ENCODE peak calls at places on chromosome 18, in four cellular contexts. One of them, this sample, is unnamed.
A peak's percentile ranks its signal among the peaks of the same experiment; 100 is the strongest.

GRCh38 chr18:80198994-80199748 is 48.1 kb downstream of the PARD6G start:
- DNase-seq in HCT116: no peak
- DNase-seq in upper lobe of right lung: no peak
- DNase-seq in neural progenitor cell: no peak
- DNase-seq in this sample: no peak

GRCh38 chr18:70469916-70470315 is 181.1 kb downstream of the SOCS6 start:
- DNase-seq in HCT116: no peak
- DNase-seq in upper lobe of right lung: no peak
- DNase-seq in neural progenitor cell: peak; percentile 8
- DNase-seq in this sample: no peak

GRCh38 chr18:24300703-24301102 is 96.9 kb downstream of the OSBPL1A start:
- DNase-seq in HCT116: no peak
- DNase-seq in upper lobe of right lung: no peak
- DNase-seq in neural progenitor cell: no peak
- DNase-seq in this sample: no peak

GRCh38 chr18:50715919-50716318 is 103.9 kb downstream of the MRO start:
- DNase-seq in HCT116: no peak
- DNase-seq in upper lobe of right lung: no peak
- DNase-seq in neural progenitor cell: no peak
- DNase-seq in this sample: no peak

GRCh38 chr18:12377556-12378553 is 828 bp upstream of the AFG3L2 start:
- DNase-seq in HCT116: no peak
- DNase-seq in upper lobe of right lung: no peak
- DNase-seq in neural progenitor cell: peak; percentile 41
- DNase-seq in this sample: no peak

GRCh38 chr18:13159579-13159978 is 59.0 kb upstream of the LDLRAD4 start:
- DNase-seq in HCT116: peak; percentile 44
- DNase-seq in upper lobe of right lung: no peak
- DNase-seq in neural progenitor cell: peak; percentile 77
- DNase-seq in this sample: peak; percentile 41

GRCh38 chr18:79151191-79151590 is 82.0 kb downstream of the ATP9B start:
- DNase-seq in HCT116: no peak
- DNase-seq in upper lobe of right lung: no peak
- DNase-seq in neural progenitor cell: no peak
- DNase-seq in this sample: no peak

GRCh38 chr18:42545825-42546224 is 569.7 kb downstream of the RIT2 start:
- DNase-seq in HCT116: no peak
- DNase-seq in upper lobe of right lung: no peak
- DNase-seq in neural progenitor cell: no peak
- DNase-seq in this sample: no peak

GRCh38 chr18:79442508-79443221 is 46.9 kb downstream of the NFATC1 start:
- DNase-seq in HCT116: no peak
- DNase-seq in upper lobe of right lung: no peak
- DNase-seq in neural progenitor cell: no peak
- DNase-seq in this sample: no peak

GRCh38 chr18:51195086-51195601 is 2.3 kb downstream of the MEX3C start:
- DNase-seq in HCT116: no peak
- DNase-seq in upper lobe of right lung: no peak
- DNase-seq in neural progenitor cell: peak; percentile 8
- DNase-seq in this sample: no peak

GRCh38 chr18:32310119-32310518 is 120.3 kb downstream of the MEP1B start:
- DNase-seq in HCT116: no peak
- DNase-seq in upper lobe of right lung: no peak
- DNase-seq in neural progenitor cell: no peak
- DNase-seq in this sample: peak; percentile 61

DNA sequence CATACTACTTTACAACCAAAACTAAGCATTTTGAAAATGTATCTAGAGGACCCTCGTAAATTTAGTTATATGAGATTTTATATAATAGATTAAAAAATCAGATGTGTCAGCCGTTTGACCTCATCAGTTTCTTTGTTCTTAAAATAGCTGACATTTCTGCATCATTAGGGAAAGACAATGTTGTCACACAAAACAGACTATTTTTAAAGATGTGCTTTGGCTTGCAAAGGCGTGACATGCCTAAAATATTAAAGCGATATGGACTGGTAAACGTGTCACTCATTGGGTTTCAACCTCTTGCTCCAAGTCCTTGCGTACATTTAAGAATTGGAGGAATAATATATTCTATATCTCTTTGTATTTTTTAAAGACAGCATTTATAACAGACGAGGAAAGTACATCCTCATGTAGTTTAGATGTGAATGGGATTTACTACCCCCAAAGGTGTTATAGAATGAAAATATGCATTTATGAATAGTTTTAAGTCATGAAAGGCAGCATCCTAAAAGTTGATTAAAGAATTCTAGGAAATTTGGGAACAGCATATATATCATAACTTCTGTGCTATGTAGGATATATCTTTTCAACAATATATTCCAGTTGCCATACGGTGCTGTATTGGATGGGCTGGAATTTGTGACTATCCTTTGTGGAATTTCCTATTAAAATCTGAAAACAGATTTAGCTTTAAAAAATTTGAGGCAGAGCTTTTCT is 3.8 kb downstream of the MYL12A start:
- DNase-seq in HCT116: no peak
- DNase-seq in upper lobe of right lung: no peak
- DNase-seq in neural progenitor cell: no peak
- DNase-seq in this sample: no peak
- H3K4me3 ChIP-seq in HCT116: no peak overlapping the region
- H3K4me3 ChIP-seq in upper lobe of right lung: peak overlapping the region; percentile 81
- H3K4me3 ChIP-seq in neural progenitor cell: no peak overlapping the region
- H3K4me3 ChIP-seq in this sample: no peak overlapping the region

GRCh38 chr18:6414723-6415362 is at the start of gene L3MBTL4:
- DNase-seq in HCT116: no peak
- DNase-seq in upper lobe of right lung: peak; percentile 89
- DNase-seq in neural progenitor cell: peak; percentile 53
- DNase-seq in this sample: no peak
- H3K27me3 ChIP-seq in HCT116: no peaks in the 10 kb centered on the region
- H3K27me3 ChIP-seq in upper lobe of right lung: no peaks in the 10 kb centered on the region
- H3K27me3 ChIP-seq in neural progenitor cell: peaks cover 64% of the 10 kb centered on the region
- H3K27me3 ChIP-seq in this sample: peaks cover 20% of the 10 kb centered on the region

GRCh38 chr18:46343456-46343855 is 239.3 kb downstream of the HAUS1 start:
- DNase-seq in HCT116: no peak
- DNase-seq in upper lobe of right lung: peak; percentile 13
- DNase-seq in neural progenitor cell: no peak
- DNase-seq in this sample: no peak
- H3K27ac ChIP-seq in HCT116: no peak overlapping the region
- H3K27ac ChIP-seq in upper lobe of right lung: peak overlapping the region; percentile 11
- H3K27ac ChIP-seq in neural progenitor cell: no peak overlapping the region
- H3K27ac ChIP-seq in this sample: no peak overlapping the region

GRCh38 chr18:706438-706837 is 6.0 kb downstream of the ENOSF1 start:
- DNase-seq in HCT116: no peak
- DNase-seq in upper lobe of right lung: no peak
- DNase-seq in neural progenitor cell: no peak
- DNase-seq in this sample: no peak

GRCh38 chr18:697771-698170 is 14.7 kb downstream of the ENOSF1 start:
- DNase-seq in HCT116: no peak
- DNase-seq in upper lobe of right lung: no peak
- DNase-seq in neural progenitor cell: no peak
- DNase-seq in this sample: no peak

GRCh38 chr18:708096-708495 is 4.3 kb downstream of the ENOSF1 start:
- DNase-seq in HCT116: no peak
- DNase-seq in upper lobe of right lung: no peak
- DNase-seq in neural progenitor cell: no peak
- DNase-seq in this sample: no peak

GRCh38 chr18:703660-704018 is 8.8 kb downstream of the ENOSF1 start:
- DNase-seq in HCT116: no peak
- DNase-seq in upper lobe of right lung: no peak
- DNase-seq in neural progenitor cell: no peak
- DNase-seq in this sample: no peak

DNA sequence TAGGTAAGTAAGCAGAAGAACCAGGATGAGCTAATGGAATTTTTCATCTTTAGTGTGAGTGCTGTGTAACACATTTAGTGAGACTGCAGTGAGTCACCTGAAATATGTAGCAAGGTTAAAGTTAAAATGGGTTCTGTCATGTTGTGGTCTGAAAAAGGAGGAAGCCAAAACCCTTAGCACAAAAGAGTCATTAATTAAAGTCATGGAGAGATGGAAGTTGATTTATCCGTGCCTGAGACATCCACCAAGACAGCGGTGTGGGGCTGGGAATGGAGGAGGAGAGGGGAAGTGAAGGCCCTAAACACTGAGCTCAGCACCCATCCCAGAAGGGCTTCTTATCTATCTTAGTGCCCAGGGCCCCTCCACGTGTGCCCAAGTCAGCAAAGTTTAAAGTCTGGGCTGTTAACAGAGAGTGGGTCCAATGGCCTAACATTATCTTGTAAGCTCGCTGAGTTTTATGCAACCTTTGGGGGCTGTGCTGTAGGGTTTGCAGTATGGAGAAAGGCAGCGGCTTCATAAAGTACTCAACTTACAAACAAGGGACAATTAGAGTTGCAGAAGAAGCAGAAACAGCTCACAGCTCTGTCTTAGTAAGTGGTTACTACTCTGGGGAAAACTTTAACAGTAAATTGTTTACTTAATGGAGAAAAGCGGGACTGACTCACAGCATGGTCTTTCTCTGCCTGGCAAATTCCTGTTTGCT is 9.3 kb downstream of the ENOSF1 start:
- DNase-seq in HCT116: no peak
- DNase-seq in upper lobe of right lung: no peak
- DNase-seq in neural progenitor cell: no peak
- DNase-seq in this sample: peak; percentile 61
- H3K4me3 ChIP-seq in HCT116: no peak overlapping the region
- H3K4me3 ChIP-seq in upper lobe of right lung: no peak overlapping the region
- H3K4me3 ChIP-seq in neural progenitor cell: no peak overlapping the region
- H3K4me3 ChIP-seq in this sample: peak overlapping the region; percentile 29

GRCh38 chr18:36187826-36188721 is 777 bp downstream of the MOCOS start:
- DNase-seq in HCT116: peak; percentile 28
- DNase-seq in upper lobe of right lung: peak; percentile 70
- DNase-seq in neural progenitor cell: peak; percentile 23
- DNase-seq in this sample: no peak

GRCh38 chr18:36187138-36187825 is at the start of gene MOCOS:
- DNase-seq in HCT116: peak; percentile 29
- DNase-seq in upper lobe of right lung: peak; percentile 94
- DNase-seq in neural progenitor cell: peak; percentile 89
- DNase-seq in this sample: no peak

GRCh38 chr18:36188912-36189311 is 1.6 kb downstream of the MOCOS start:
- DNase-seq in HCT116: no peak
- DNase-seq in upper lobe of right lung: no peak
- DNase-seq in neural progenitor cell: peak; percentile 31
- DNase-seq in this sample: no peak

GRCh38 chr18:36191286-36191685 is 4.0 kb downstream of the MOCOS start:
- DNase-seq in HCT116: no peak
- DNase-seq in upper lobe of right lung: no peak
- DNase-seq in neural progenitor cell: no peak
- DNase-seq in this sample: no peak

GRCh38 chr18:36189486-36189885 is 2.2 kb downstream of the MOCOS start:
- DNase-seq in HCT116: no peak
- DNase-seq in upper lobe of right lung: no peak
- DNase-seq in neural progenitor cell: no peak
- DNase-seq in this sample: no peak
- H3K27me3 ChIP-seq in HCT116: no peaks in the 10 kb centered on the region
- H3K27me3 ChIP-seq in upper lobe of right lung: no peaks in the 10 kb centered on the region
- H3K27me3 ChIP-seq in neural progenitor cell: peaks cover 56% of the 10 kb centered on the region
- H3K27me3 ChIP-seq in this sample: peaks cover 3% of the 10 kb centered on the region

DNA sequence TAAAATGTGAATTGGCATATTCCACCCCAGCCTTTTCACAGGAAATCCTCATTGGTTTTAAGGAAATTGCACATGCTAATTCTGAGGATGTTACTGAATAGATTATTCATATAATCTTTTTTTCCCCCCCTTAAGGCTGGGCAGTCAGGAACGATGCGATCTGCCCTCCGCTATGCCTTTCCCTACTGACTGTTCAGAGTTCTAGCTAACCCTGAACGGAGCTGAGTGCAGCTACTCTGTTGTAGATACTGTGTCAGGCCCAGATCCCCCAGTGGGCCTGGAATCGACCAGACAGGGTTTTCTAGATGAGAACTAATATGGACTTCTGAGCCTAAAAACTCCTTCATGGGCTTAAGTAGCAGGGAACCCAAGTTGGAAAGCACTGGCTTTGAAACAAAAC is 192.2 kb downstream of the TCF4 start:
- DNase-seq in HCT116: no peak
- DNase-seq in upper lobe of right lung: no peak
- DNase-seq in neural progenitor cell: no peak
- DNase-seq in this sample: no peak
- H3K27ac ChIP-seq in HCT116: no peak overlapping the region
- H3K27ac ChIP-seq in upper lobe of right lung: no peak overlapping the region
- H3K27ac ChIP-seq in neural progenitor cell: no peak overlapping the region
- H3K27ac ChIP-seq in this sample: no peak overlapping the region

GRCh38 chr18:58975296-58975695 is 110.6 kb downstream of the ZNF532 start:
- DNase-seq in HCT116: no peak
- DNase-seq in upper lobe of right lung: no peak
- DNase-seq in neural progenitor cell: no peak
- DNase-seq in this sample: no peak
- H3K4me3 ChIP-seq in HCT116: no peak overlapping the region
- H3K4me3 ChIP-seq in upper lobe of right lung: no peak overlapping the region
- H3K4me3 ChIP-seq in neural progenitor cell: no peak overlapping the region
- H3K4me3 ChIP-seq in this sample: no peak overlapping the region

GRCh38 chr18:62336618-62337017 is 11.5 kb downstream of the TNFRSF11A start:
- DNase-seq in HCT116: no peak
- DNase-seq in upper lobe of right lung: no peak
- DNase-seq in neural progenitor cell: no peak
- DNase-seq in this sample: no peak

GRCh38 chr18:62332964-62333695 is 8.0 kb downstream of the TNFRSF11A start:
- DNase-seq in HCT116: no peak
- DNase-seq in upper lobe of right lung: no peak
- DNase-seq in neural progenitor cell: no peak
- DNase-seq in this sample: no peak

GRCh38 chr18:62337336-62337735 is 12.2 kb downstream of the TNFRSF11A start:
- DNase-seq in HCT116: no peak
- DNase-seq in upper lobe of right lung: no peak
- DNase-seq in neural progenitor cell: no peak
- DNase-seq in this sample: no peak

GRCh38 chr18:62334110-62334509 is 9.0 kb downstream of the TNFRSF11A start:
- DNase-seq in HCT116: no peak
- DNase-seq in upper lobe of right lung: no peak
- DNase-seq in neural progenitor cell: no peak
- DNase-seq in this sample: no peak

DNA sequence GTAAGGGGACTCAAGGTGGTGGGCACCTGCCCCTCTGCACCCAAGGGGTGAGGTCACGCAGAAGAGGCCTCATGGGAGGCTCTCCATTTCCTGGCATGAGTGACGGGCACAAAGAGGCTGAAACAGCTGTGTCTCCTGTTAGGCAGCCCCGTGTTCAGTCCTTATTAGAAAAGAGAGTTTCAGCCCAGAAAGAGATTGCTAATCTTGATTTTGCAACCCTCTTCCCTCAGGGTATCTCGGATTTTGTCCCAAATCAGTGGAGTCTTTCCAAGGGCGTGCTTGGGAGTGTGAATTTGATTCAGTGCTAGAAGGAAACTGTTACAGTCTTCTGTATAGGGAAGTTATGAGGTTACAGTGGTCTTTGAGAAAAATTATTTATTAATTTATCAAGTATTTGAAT is 10.4 kb downstream of the TNFRSF11A start:
- DNase-seq in HCT116: no peak
- DNase-seq in upper lobe of right lung: no peak
- DNase-seq in neural progenitor cell: no peak
- DNase-seq in this sample: no peak
- H3K27me3 ChIP-seq in HCT116: no peaks in the 10 kb centered on the region
- H3K27me3 ChIP-seq in upper lobe of right lung: peaks cover 4% of the 10 kb centered on the region
- H3K27me3 ChIP-seq in neural progenitor cell: no peaks in the 10 kb centered on the region
- H3K27me3 ChIP-seq in this sample: peaks cover 23% of the 10 kb centered on the region

DNA sequence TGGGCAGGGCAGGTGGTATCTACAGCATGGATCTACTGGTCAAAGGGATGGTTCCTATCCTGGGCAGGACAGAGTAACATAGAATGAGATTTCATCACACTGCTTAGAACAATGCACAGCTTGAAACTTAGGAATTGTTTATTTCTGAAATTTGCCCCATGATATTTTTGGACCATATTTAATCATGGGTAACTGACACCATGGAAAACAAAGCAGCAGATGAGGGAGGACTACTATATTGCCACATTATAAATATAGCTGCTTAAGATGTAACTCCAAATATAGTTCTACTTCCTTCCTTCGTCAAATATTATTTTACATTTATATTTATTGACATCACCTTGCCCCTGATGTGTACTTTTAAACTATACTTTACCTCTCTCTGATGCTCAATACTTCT is 254.7 kb downstream of the PTPRM start:
- DNase-seq in HCT116: no peak
- DNase-seq in upper lobe of right lung: no peak
- DNase-seq in neural progenitor cell: no peak
- DNase-seq in this sample: no peak
- H3K27ac ChIP-seq in HCT116: no peak overlapping the region
- H3K27ac ChIP-seq in upper lobe of right lung: no peak overlapping the region
- H3K27ac ChIP-seq in neural progenitor cell: no peak overlapping the region
- H3K27ac ChIP-seq in this sample: no peak overlapping the region